ENCODE peak calls at places on chromosome 13, in ten cellular contexts. One of them, this sample, is unnamed.

GRCh38 chr13:35712907-35713685 is 236.6 kb upstream of the MAB21L1 start:
- DNase-seq in thoracic aorta: no peak
- DNase-seq in Peyer's patch: no peak
- DNase-seq in body of pancreas: no peak
- DNase-seq in CD8-positive, alpha-beta T cell: no peak
- DNase-seq in endothelial cell of umbilical vein: no peak
- DNase-seq in psoas muscle: no peak
- DNase-seq in neural progenitor cell: no peak
- DNase-seq in gastrocnemius medialis: no peak
- DNase-seq in upper lobe of right lung: no peak
- DNase-seq in this sample: no peak

GRCh38 chr13:113927661-113928581 is 46.0 kb downstream of the C13orf46 start:
- DNase-seq in body of pancreas: peak; percentile 16
- DNase-seq in neural progenitor cell: no peak
- DNase-seq in upper lobe of right lung: peak; percentile 55
- DNase-seq in endothelial cell of umbilical vein: no peak
- DNase-seq in psoas muscle: peak; percentile 79
- DNase-seq in gastrocnemius medialis: peak; percentile 78
- DNase-seq in thoracic aorta: peak; percentile 0
- DNase-seq in Peyer's patch: peak; percentile 57
- DNase-seq in CD8-positive, alpha-beta T cell: no peak
- DNase-seq in this sample: no peak

GRCh38 chr13:91348906-91349435 is 1.5 kb downstream of the MIR17HG start:
- DNase-seq in thoracic aorta: peak; percentile 84
- DNase-seq in upper lobe of right lung: peak; percentile 96
- DNase-seq in psoas muscle: peak; percentile 94
- DNase-seq in body of pancreas: peak; percentile 93
- DNase-seq in neural progenitor cell: peak; percentile 95
- DNase-seq in Peyer's patch: peak; percentile 98
- DNase-seq in endothelial cell of umbilical vein: peak; percentile 89
- DNase-seq in gastrocnemius medialis: peak; percentile 88
- DNase-seq in CD8-positive, alpha-beta T cell: peak; percentile 89
- DNase-seq in this sample: peak; percentile 94

GRCh38 chr13:102779426-102780159 is 6.0 kb upstream of the TEX30 start:
- DNase-seq in psoas muscle: no peak
- DNase-seq in endothelial cell of umbilical vein: no peak
- DNase-seq in Peyer's patch: no peak
- DNase-seq in thoracic aorta: no peak
- DNase-seq in gastrocnemius medialis: no peak
- DNase-seq in upper lobe of right lung: no peak
- DNase-seq in body of pancreas: no peak
- DNase-seq in neural progenitor cell: no peak
- DNase-seq in CD8-positive, alpha-beta T cell: no peak
- DNase-seq in this sample: no peak

GRCh38 chr13:94672400-94672799 is 39.9 kb downstream of the SOX21 start:
- DNase-seq in neural progenitor cell: no peak
- DNase-seq in thoracic aorta: no peak
- DNase-seq in gastrocnemius medialis: no peak
- DNase-seq in Peyer's patch: no peak
- DNase-seq in endothelial cell of umbilical vein: no peak
- DNase-seq in psoas muscle: no peak
- DNase-seq in CD8-positive, alpha-beta T cell: no peak
- DNase-seq in body of pancreas: no peak
- DNase-seq in upper lobe of right lung: no peak
- DNase-seq in this sample: no peak

GRCh38 chr13:113083402-113084061 is 22.1 kb upstream of the F7 start:
- DNase-seq in CD8-positive, alpha-beta T cell: no peak
- DNase-seq in neural progenitor cell: no peak
- DNase-seq in psoas muscle: peak; percentile 65
- DNase-seq in endothelial cell of umbilical vein: no peak
- DNase-seq in Peyer's patch: no peak
- DNase-seq in thoracic aorta: no peak
- DNase-seq in upper lobe of right lung: peak; percentile 89
- DNase-seq in gastrocnemius medialis: peak; percentile 79
- DNase-seq in body of pancreas: no peak
- DNase-seq in this sample: peak; percentile 50

GRCh38 chr13:94139393-94139995 is 340.0 kb downstream of the DCT start:
- DNase-seq in psoas muscle: no peak
- DNase-seq in body of pancreas: no peak
- DNase-seq in gastrocnemius medialis: no peak
- DNase-seq in CD8-positive, alpha-beta T cell: no peak
- DNase-seq in thoracic aorta: no peak
- DNase-seq in neural progenitor cell: no peak
- DNase-seq in Peyer's patch: no peak
- DNase-seq in upper lobe of right lung: no peak
- DNase-seq in endothelial cell of umbilical vein: no peak
- DNase-seq in this sample: no peak

GRCh38 chr13:95564948-95565347 is 12.4 kb downstream of the CLDN10 start:
- DNase-seq in upper lobe of right lung: no peak
- DNase-seq in gastrocnemius medialis: no peak
- DNase-seq in Peyer's patch: no peak
- DNase-seq in neural progenitor cell: no peak
- DNase-seq in CD8-positive, alpha-beta T cell: no peak
- DNase-seq in body of pancreas: no peak
- DNase-seq in endothelial cell of umbilical vein: peak; percentile 91
- DNase-seq in thoracic aorta: no peak
- DNase-seq in psoas muscle: no peak
- DNase-seq in this sample: no peak

GRCh38 chr13:19181021-19181620 is 503 bp downstream of the TUBA3C start:
- DNase-seq in Peyer's patch: peak; percentile 18
- DNase-seq in thoracic aorta: no peak
- DNase-seq in psoas muscle: no peak
- DNase-seq in CD8-positive, alpha-beta T cell: no peak
- DNase-seq in body of pancreas: no peak
- DNase-seq in upper lobe of right lung: no peak
- DNase-seq in gastrocnemius medialis: no peak
- DNase-seq in endothelial cell of umbilical vein: no peak
- DNase-seq in neural progenitor cell: no peak
- DNase-seq in this sample: no peak

GRCh38 chr13:19183676-19184075 is 2.1 kb upstream of the TUBA3C start:
- DNase-seq in upper lobe of right lung: no peak
- DNase-seq in body of pancreas: no peak
- DNase-seq in CD8-positive, alpha-beta T cell: no peak
- DNase-seq in thoracic aorta: no peak
- DNase-seq in neural progenitor cell: no peak
- DNase-seq in psoas muscle: no peak
- DNase-seq in gastrocnemius medialis: no peak
- DNase-seq in Peyer's patch: no peak
- DNase-seq in endothelial cell of umbilical vein: no peak
- DNase-seq in this sample: no peak

GRCh38 chr13:19184176-19184575 is 2.6 kb upstream of the TUBA3C start:
- DNase-seq in Peyer's patch: no peak
- DNase-seq in gastrocnemius medialis: no peak
- DNase-seq in thoracic aorta: no peak
- DNase-seq in body of pancreas: no peak
- DNase-seq in psoas muscle: no peak
- DNase-seq in neural progenitor cell: no peak
- DNase-seq in endothelial cell of umbilical vein: no peak
- DNase-seq in upper lobe of right lung: no peak
- DNase-seq in CD8-positive, alpha-beta T cell: no peak
- DNase-seq in this sample: no peak

GRCh38 chr13:19181621-19182485 is at the start of gene TUBA3C:
- DNase-seq in endothelial cell of umbilical vein: no peak
- DNase-seq in body of pancreas: no peak
- DNase-seq in CD8-positive, alpha-beta T cell: no peak
- DNase-seq in upper lobe of right lung: no peak
- DNase-seq in gastrocnemius medialis: no peak
- DNase-seq in neural progenitor cell: no peak
- DNase-seq in thoracic aorta: no peak
- DNase-seq in Peyer's patch: peak; percentile 33
- DNase-seq in psoas muscle: no peak
- DNase-seq in this sample: no peak

DNA sequence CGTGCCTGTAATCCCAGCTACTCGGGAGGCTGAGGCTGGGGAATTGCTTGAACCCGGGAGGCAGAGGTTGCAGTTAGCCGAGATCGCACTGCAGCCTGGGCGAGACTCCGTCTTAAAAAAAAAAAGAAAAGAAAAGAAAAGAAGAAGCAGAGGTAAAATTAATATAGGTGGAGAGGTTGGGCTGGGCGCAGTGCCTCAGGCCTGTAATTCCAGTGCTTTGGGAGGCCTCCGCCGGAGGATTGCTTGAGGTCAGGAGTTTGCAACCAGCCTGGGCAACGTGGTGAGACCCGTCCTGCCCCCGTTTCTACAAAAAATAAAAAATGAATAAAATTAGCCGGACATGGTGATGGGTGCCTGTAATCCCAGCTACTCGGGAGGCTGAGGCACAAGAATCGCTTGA is 912 bp upstream of the TUBA3C start:
- DNase-seq in gastrocnemius medialis: no peak
- DNase-seq in neural progenitor cell: no peak
- DNase-seq in body of pancreas: no peak
- DNase-seq in endothelial cell of umbilical vein: no peak
- DNase-seq in thoracic aorta: no peak
- DNase-seq in psoas muscle: no peak
- DNase-seq in CD8-positive, alpha-beta T cell: no peak
- DNase-seq in upper lobe of right lung: no peak
- DNase-seq in Peyer's patch: no peak
- DNase-seq in this sample: no peak
- H3K9me3 ChIP-seq in gastrocnemius medialis: no peaks in the 10 kb centered on the region
- H3K9me3 ChIP-seq in neural progenitor cell: peaks cover 8% of the 10 kb centered on the region
- H3K9me3 ChIP-seq in body of pancreas: no peaks in the 10 kb centered on the region
- H3K9me3 ChIP-seq in endothelial cell of umbilical vein: peaks cover 6% of the 10 kb centered on the region
- H3K9me3 ChIP-seq in thoracic aorta: no peaks in the 10 kb centered on the region
- H3K9me3 ChIP-seq in psoas muscle: no peaks in the 10 kb centered on the region
- H3K9me3 ChIP-seq in CD8-positive, alpha-beta T cell: no peaks in the 10 kb centered on the region
- H3K9me3 ChIP-seq in upper lobe of right lung: no peaks in the 10 kb centered on the region
- H3K9me3 ChIP-seq in Peyer's patch: peaks cover 12% of the 10 kb centered on the region
- H3K9me3 ChIP-seq in this sample: no peaks in the 10 kb centered on the region

GRCh38 chr13:20119960-20120359 is 40.9 kb downstream of the GJA3 start:
- DNase-seq in CD8-positive, alpha-beta T cell: no peak
- DNase-seq in body of pancreas: no peak
- DNase-seq in neural progenitor cell: no peak
- DNase-seq in psoas muscle: no peak
- DNase-seq in thoracic aorta: no peak
- DNase-seq in Peyer's patch: no peak
- DNase-seq in upper lobe of right lung: no peak
- DNase-seq in endothelial cell of umbilical vein: no peak
- DNase-seq in gastrocnemius medialis: no peak
- DNase-seq in this sample: no peak
- H3K4me3 ChIP-seq in CD8-positive, alpha-beta T cell: no peak overlapping the region
- H3K4me3 ChIP-seq in body of pancreas: no peak overlapping the region
- H3K4me3 ChIP-seq in neural progenitor cell: no peak overlapping the region
- H3K4me3 ChIP-seq in psoas muscle: no peak overlapping the region
- H3K4me3 ChIP-seq in thoracic aorta: peak overlapping the region; percentile 66
- H3K4me3 ChIP-seq in Peyer's patch: peak overlapping the region; percentile 26
- H3K4me3 ChIP-seq in upper lobe of right lung: no peak overlapping the region
- H3K4me3 ChIP-seq in endothelial cell of umbilical vein: peak overlapping the region; percentile 26
- H3K4me3 ChIP-seq in gastrocnemius medialis: peak overlapping the region; percentile 29
- H3K4me3 ChIP-seq in this sample: no peak overlapping the region

GRCh38 chr13:53743906-53744305 is 715.3 kb downstream of the OLFM4 start:
- DNase-seq in endothelial cell of umbilical vein: no peak
- DNase-seq in psoas muscle: no peak
- DNase-seq in Peyer's patch: no peak
- DNase-seq in gastrocnemius medialis: no peak
- DNase-seq in neural progenitor cell: peak; percentile 18
- DNase-seq in upper lobe of right lung: no peak
- DNase-seq in body of pancreas: no peak
- DNase-seq in CD8-positive, alpha-beta T cell: no peak
- DNase-seq in thoracic aorta: no peak
- DNase-seq in this sample: no peak
- H3K9me3 ChIP-seq in endothelial cell of umbilical vein: peaks cover 5% of the 10 kb centered on the region
- H3K9me3 ChIP-seq in psoas muscle: no peaks in the 10 kb centered on the region
- H3K9me3 ChIP-seq in Peyer's patch: no peaks in the 10 kb centered on the region
- H3K9me3 ChIP-seq in gastrocnemius medialis: no peaks in the 10 kb centered on the region
- H3K9me3 ChIP-seq in neural progenitor cell: no peaks in the 10 kb centered on the region
- H3K9me3 ChIP-seq in upper lobe of right lung: no peaks in the 10 kb centered on the region
- H3K9me3 ChIP-seq in body of pancreas: no peaks in the 10 kb centered on the region
- H3K9me3 ChIP-seq in CD8-positive, alpha-beta T cell: no peaks in the 10 kb centered on the region
- H3K9me3 ChIP-seq in thoracic aorta: no peaks in the 10 kb centered on the region
- H3K9me3 ChIP-seq in this sample: no peaks in the 10 kb centered on the region

GRCh38 chr13:80134360-80134759 is 206.6 kb downstream of the SPRY2 start:
- DNase-seq in psoas muscle: no peak
- DNase-seq in CD8-positive, alpha-beta T cell: no peak
- DNase-seq in thoracic aorta: no peak
- DNase-seq in body of pancreas: no peak
- DNase-seq in gastrocnemius medialis: no peak
- DNase-seq in neural progenitor cell: peak; percentile 73
- DNase-seq in upper lobe of right lung: no peak
- DNase-seq in Peyer's patch: no peak
- DNase-seq in endothelial cell of umbilical vein: no peak
- DNase-seq in this sample: no peak

GRCh38 chr13:80132741-80133601 is 208.0 kb downstream of the SPRY2 start:
- DNase-seq in thoracic aorta: peak; percentile 38
- DNase-seq in upper lobe of right lung: peak; percentile 72
- DNase-seq in neural progenitor cell: peak; percentile 31
- DNase-seq in body of pancreas: peak; percentile 54
- DNase-seq in CD8-positive, alpha-beta T cell: no peak
- DNase-seq in Peyer's patch: peak; percentile 83
- DNase-seq in psoas muscle: peak; percentile 36
- DNase-seq in gastrocnemius medialis: peak; percentile 59
- DNase-seq in endothelial cell of umbilical vein: peak; percentile 84
- DNase-seq in this sample: peak; percentile 46

GRCh38 chr13:80126382-80127068 is 214.4 kb downstream of the SPRY2 start:
- DNase-seq in psoas muscle: no peak
- DNase-seq in upper lobe of right lung: no peak
- DNase-seq in neural progenitor cell: no peak
- DNase-seq in thoracic aorta: no peak
- DNase-seq in endothelial cell of umbilical vein: no peak
- DNase-seq in gastrocnemius medialis: no peak
- DNase-seq in body of pancreas: no peak
- DNase-seq in Peyer's patch: no peak
- DNase-seq in CD8-positive, alpha-beta T cell: no peak
- DNase-seq in this sample: no peak

GRCh38 chr13:80133631-80134083 is 207.3 kb downstream of the SPRY2 start:
- DNase-seq in thoracic aorta: no peak
- DNase-seq in Peyer's patch: no peak
- DNase-seq in upper lobe of right lung: no peak
- DNase-seq in CD8-positive, alpha-beta T cell: no peak
- DNase-seq in gastrocnemius medialis: no peak
- DNase-seq in endothelial cell of umbilical vein: peak; percentile 57
- DNase-seq in psoas muscle: no peak
- DNase-seq in neural progenitor cell: no peak
- DNase-seq in body of pancreas: no peak
- DNase-seq in this sample: no peak

DNA sequence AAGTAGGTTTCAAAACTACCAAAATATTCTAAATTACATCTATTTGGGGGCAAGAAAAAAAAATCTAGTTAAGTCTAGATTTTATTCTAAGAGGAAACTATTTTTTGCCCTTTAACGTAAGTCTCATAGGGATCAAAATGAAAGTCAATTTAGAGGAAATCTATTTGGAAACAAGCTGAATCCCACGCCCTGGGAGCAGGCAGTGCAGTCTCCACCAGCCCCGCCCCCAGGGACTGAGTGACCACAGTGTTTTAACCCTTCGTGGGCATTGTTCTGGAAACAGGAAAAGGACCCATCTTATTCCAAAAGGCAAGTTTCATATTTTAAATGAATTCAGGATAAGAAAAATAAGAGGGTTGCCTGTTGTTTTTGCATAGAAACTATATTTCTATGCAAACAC is 209.7 kb downstream of the SPRY2 start:
- DNase-seq in neural progenitor cell: peak; percentile 67
- DNase-seq in thoracic aorta: peak; percentile 31
- DNase-seq in upper lobe of right lung: peak; percentile 90
- DNase-seq in Peyer's patch: peak; percentile 71
- DNase-seq in gastrocnemius medialis: peak; percentile 57
- DNase-seq in endothelial cell of umbilical vein: peak; percentile 55
- DNase-seq in psoas muscle: peak; percentile 76
- DNase-seq in CD8-positive, alpha-beta T cell: no peak
- DNase-seq in body of pancreas: peak; percentile 60
- DNase-seq in this sample: peak; percentile 66
- H3K4me3 ChIP-seq in neural progenitor cell: peak overlapping the region; percentile 13
- H3K4me3 ChIP-seq in thoracic aorta: peak overlapping the region; percentile 63
- H3K4me3 ChIP-seq in upper lobe of right lung: peak overlapping the region; percentile 40
- H3K4me3 ChIP-seq in Peyer's patch: no peak overlapping the region
- H3K4me3 ChIP-seq in gastrocnemius medialis: peak overlapping the region; percentile 40
- H3K4me3 ChIP-seq in endothelial cell of umbilical vein: peak overlapping the region; percentile 29
- H3K4me3 ChIP-seq in psoas muscle: peak overlapping the region; percentile 58
- H3K4me3 ChIP-seq in CD8-positive, alpha-beta T cell: no peak overlapping the region
- H3K4me3 ChIP-seq in body of pancreas: no peak overlapping the region
- H3K4me3 ChIP-seq in this sample: peak overlapping the region; percentile 21